ENCODE peak calls at places on chromosomes 11 and 22, in nine cellular contexts. G, T, P, S, D, L, U, Q and M are unnamed samples.

GRCh38 chr11:27255447-27255828 is 107.6 kb downstream of the CCDC34 start:
- DNase-seq in D (no peak), S (no peak), T (no peak), Q (no peak), U (no peak), G (no peak), L (no peak), P (no peak), M (no peak)

GRCh38 chr11:75763846-75764245 is 4.7 kb upstream of the DGAT2 start:
- DNase-seq in L (no peak), G (no peak), Q (no peak), S (no peak), P (no peak), T (no peak), D (no peak), U (no peak), M (no peak)

GRCh38 chr22:27672721-27673387 is 128.7 kb downstream of the MN1 start:
- DNase-seq in G (no peak), T (no peak), Q (no peak), D (no peak), S (no peak), P (no peak), U (no peak), L (no peak), M (no peak)

GRCh38 chr22:23204541-23205157 is 24.3 kb downstream of the BCR start:
- DNase-seq in D (no peak), P (peak; percentile 93), Q (peak; percentile 48), S (no peak), T (no peak), G (no peak), U (peak; percentile 85), L (no peak), M (no peak)

GRCh38 chr22:43110927-43111623 is 525 bp downstream of the BIK start:
- DNase-seq in S (peak; percentile 24), L (no peak), D (peak; percentile 30), G (peak; percentile 36), Q (peak; percentile 41), T (no peak), U (no peak), P (no peak), M (no peak)

GRCh38 chr11:69697489-69697843 is 6.4 kb downstream of the FGF19 start:
- DNase-seq in P (no peak), D (no peak), G (no peak), Q (no peak), T (no peak), L (no peak), U (no peak), S (no peak), M (no peak)

GRCh38 chr11:95450547-95451123 is 219.6 kb upstream of the SESN3 start:
- DNase-seq in S (no peak), P (no peak), U (no peak), L (peak; percentile 29), D (no peak), G (no peak), Q (no peak), T (no peak), M (no peak)

GRCh38 chr11:86182976-86183584 is 61.5 kb upstream of the EED start:
- DNase-seq in T (no peak), U (no peak), S (no peak), P (no peak), G (peak; percentile 24), Q (no peak), D (peak; percentile 16), L (no peak), M (no peak)

GRCh38 chr22:17788528-17789378 is 14.5 kb upstream of the BID start:
- DNase-seq in U (no peak), S (no peak), T (no peak), Q (no peak), D (no peak), L (no peak), P (no peak), G (no peak), M (no peak)

GRCh38 chr11:103487113-103487512 is 377.9 kb downstream of the DYNC2H1 start:
- DNase-seq in P (no peak), T (no peak), S (no peak), D (no peak), U (no peak), G (no peak), L (no peak), Q (no peak), M (no peak)

GRCh38 chr22:22159384-22159783 is 85.2 kb upstream of the VPREB1 start:
- DNase-seq in T (no peak), P (no peak), S (no peak), L (no peak), Q (no peak), G (no peak), U (no peak), D (no peak), M (no peak)
- H3K4me1 ChIP-seq in T (no peaks in the 10 kb centered on the region), P (no peaks in the 10 kb centered on the region), S (no peaks in the 10 kb centered on the region), L (no peaks in the 10 kb centered on the region), Q (no peaks in the 10 kb centered on the region), G (peaks cover 7% of the 10 kb centered on the region), U (no peaks in the 10 kb centered on the region), D (no peaks in the 10 kb centered on the region), M (no peaks in the 10 kb centered on the region)

GRCh38 chr11:61969838-61970452 is 2.5 kb upstream of the FTH1 start:
- DNase-seq in T (no peak), P (no peak), S (no peak), L (no peak), G (no peak), Q (no peak), U (no peak), D (no peak), M (no peak)

GRCh38 chr11:61971177-61972111 is 4.0 kb upstream of the FTH1 start:
- DNase-seq in S (peak; percentile 41), U (peak; percentile 98), P (peak; percentile 98), T (peak; percentile 88), L (peak; percentile 100), D (no peak), Q (peak; percentile 97), G (no peak), M (peak; percentile 97)

GRCh38 chr11:61973603-61974162 is 6.2 kb upstream of the FTH1 start:
- DNase-seq in T (no peak), S (no peak), G (no peak), P (no peak), D (no peak), L (no peak), U (no peak), Q (no peak), M (no peak)

GRCh38 chr11:61972796-61973602 is 5.6 kb upstream of the FTH1 start:
- DNase-seq in P (no peak), Q (peak; percentile 58), T (no peak), S (no peak), U (no peak), L (no peak), D (no peak), G (no peak), M (no peak)

DNA sequence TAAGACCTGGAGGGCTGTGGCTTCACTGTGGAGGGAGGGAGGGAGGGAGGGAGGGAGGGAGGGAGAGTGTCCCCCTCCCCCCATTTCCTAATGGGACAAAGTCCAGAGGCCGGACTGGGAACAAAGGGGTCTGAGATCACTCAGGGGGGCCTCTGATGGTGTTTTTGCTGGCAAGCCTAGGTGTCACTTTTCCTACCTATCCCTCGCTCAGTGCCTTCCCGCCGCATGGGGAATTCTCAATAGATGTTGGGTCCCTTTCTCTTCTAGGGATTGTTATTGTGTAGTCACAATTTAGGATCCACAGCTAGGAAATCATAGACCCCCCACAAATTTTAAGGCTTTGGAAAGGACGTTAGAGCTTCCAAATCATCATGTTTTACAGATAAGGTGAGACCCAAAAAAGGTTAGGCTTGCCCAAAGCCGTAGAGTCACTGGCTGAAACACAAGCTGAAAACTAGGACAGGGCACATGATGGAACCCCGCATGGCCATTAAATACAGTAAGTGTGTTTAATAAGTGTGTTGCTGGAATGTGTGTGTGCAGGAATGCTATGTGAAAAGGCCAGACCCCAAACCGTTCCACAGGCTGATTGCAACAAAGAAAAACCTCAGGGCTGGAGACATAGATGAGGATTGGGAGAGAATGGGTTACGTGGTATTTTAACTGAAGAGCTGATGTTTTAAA is 4.8 kb upstream of the FTH1 start:
- DNase-seq in P (no peak), U (no peak), T (no peak), S (no peak), G (no peak), Q (no peak), D (no peak), L (no peak), M (no peak)
- H3K4me3 ChIP-seq in P (peak overlapping the region; percentile 25), U (peak overlapping the region; percentile 38), T (no peak overlapping the region), S (no peak overlapping the region), G (no peak overlapping the region), Q (no peak overlapping the region), D (no peak overlapping the region), L (no peak overlapping the region), M (no peak overlapping the region)

GRCh38 chr11:114152785-114153184 is 93.3 kb downstream of the ZBTB16 start:
- DNase-seq in L (no peak), D (no peak), Q (no peak), T (no peak), S (no peak), U (no peak), G (no peak), P (no peak), M (no peak)

GRCh38 chr11:114153224-114153623 is 93.7 kb downstream of the ZBTB16 start:
- DNase-seq in L (no peak), P (no peak), Q (no peak), D (no peak), T (no peak), G (no peak), S (no peak), U (no peak), M (no peak)

GRCh38 chr11:114156131-114156581 is 96.6 kb downstream of the ZBTB16 start:
- DNase-seq in U (no peak), G (no peak), P (no peak), T (no peak), D (no peak), Q (no peak), S (no peak), L (no peak), M (no peak)

GRCh38 chr11:114155116-114155515 is 95.6 kb downstream of the ZBTB16 start:
- DNase-seq in L (no peak), Q (no peak), S (no peak), U (peak; percentile 52), G (no peak), D (no peak), P (no peak), T (no peak), M (no peak)

DNA sequence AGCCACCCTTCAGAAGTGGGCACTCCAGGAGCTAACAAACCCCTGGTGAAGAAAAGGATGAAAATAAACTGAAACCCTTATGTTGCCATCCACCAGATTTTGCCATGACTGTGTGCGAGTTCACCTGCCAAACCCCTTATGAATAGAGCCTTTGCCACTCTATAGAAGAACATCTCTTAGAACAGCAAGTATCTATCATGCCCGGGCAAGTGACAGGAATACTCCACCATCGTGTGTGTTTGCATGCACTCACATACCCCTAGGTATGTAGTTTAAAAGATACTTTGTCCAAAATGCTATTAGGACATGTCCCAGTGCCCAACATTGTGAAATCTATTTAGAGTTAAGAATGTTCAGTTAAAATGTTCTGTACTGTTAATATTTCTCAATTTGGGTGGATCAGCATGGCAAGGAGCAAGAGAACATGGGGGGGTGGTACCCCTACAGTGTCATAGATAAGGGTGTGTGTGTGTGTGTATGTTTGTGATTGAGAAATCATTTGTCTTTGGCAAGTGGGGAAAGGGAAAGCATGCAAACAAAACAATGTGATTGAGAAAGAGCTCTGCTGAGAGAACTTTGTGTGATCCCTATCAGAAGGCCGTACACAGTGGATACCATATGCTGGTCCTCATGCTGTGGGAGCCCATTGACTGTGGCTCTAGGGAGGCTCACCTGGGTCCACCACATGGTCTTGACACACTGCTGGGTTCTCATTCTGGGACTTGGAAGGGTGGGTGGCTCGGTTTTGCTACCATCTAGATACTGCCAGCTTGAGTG is 94.9 kb downstream of the ZBTB16 start:
- DNase-seq in U (no peak), Q (peak; percentile 56), P (no peak), S (no peak), T (no peak), G (no peak), L (no peak), D (no peak), M (peak; percentile 88)
- H3K4me1 ChIP-seq in U (peaks cover 100% of the 10 kb centered on the region), Q (peaks cover 58% of the 10 kb centered on the region), P (peaks cover 73% of the 10 kb centered on the region), S (peaks cover 5% of the 10 kb centered on the region), T (peaks cover 7% of the 10 kb centered on the region), G (peaks cover 23% of the 10 kb centered on the region), L (no peaks in the 10 kb centered on the region), D (peaks cover 2% of the 10 kb centered on the region), M (peaks cover 97% of the 10 kb centered on the region)

GRCh38 chr11:121328213-121328966 is 35.8 kb downstream of the SC5D start:
- DNase-seq in U (no peak), G (no peak), P (no peak), Q (no peak), L (no peak), T (no peak), S (no peak), D (peak; percentile 9), M (no peak)
- H3K4me3 ChIP-seq in U (no peak overlapping the region), G (peak overlapping the region; percentile 72), P (no peak overlapping the region), Q (no peak overlapping the region), L (no peak overlapping the region), T (no peak overlapping the region), S (no peak overlapping the region), D (no peak overlapping the region), M (no peak overlapping the region)